ENCODE peak calls at places on chromosome 14, in five cellular contexts. Y is skeletal muscle cell, O is BJ, U is Caco-2, J is A549. G is an unnamed sample.

GRCh38 chr14:75794615-75795038 is 133.6 kb downstream of the TTLL5 start:
- DNase-seq in Y (peak; percentile 35), O (peak; percentile 10), U (peak; percentile 42), J (peak; percentile 9), G (no peak)

GRCh38 chr14:45426685-45427282 is 173.8 kb upstream of the MIS18BP1 start:
- DNase-seq in Y (peak; percentile 4), O (no peak), U (peak; percentile 39), J (peak; percentile 57), G (peak; percentile 45)

GRCh38 chr14:54127526-54127925 is 170.9 kb upstream of the BMP4 start:
- DNase-seq in Y (no peak), O (no peak), U (no peak), J (no peak), G (no peak)

GRCh38 chr14:103121846-103122577 is 1.2 kb upstream of the TNFAIP2 start:
- DNase-seq in Y (peak; percentile 75), O (no peak), U (no peak), J (peak; percentile 98), G (no peak)

GRCh38 chr14:80507292-80507869 is 296.1 kb upstream of the DIO2 start:
- DNase-seq in Y (no peak), O (no peak), U (no peak), J (no peak), G (no peak)

GRCh38 chr14:51653855-51654548 is 2.3 kb downstream of the FRMD6 start:
- DNase-seq in Y (no peak), O (no peak), U (no peak), J (no peak), G (peak; percentile 22)

GRCh38 chr14:54680636-54681035 is 113.7 kb downstream of the SAMD4A start:
- DNase-seq in Y (no peak), O (no peak), U (no peak), J (no peak), G (no peak)

GRCh38 chr14:101078892-101079221 is 175.3 kb upstream of the RTL1 start:
- DNase-seq in Y (no peak), O (no peak), U (no peak), J (no peak), G (no peak)

GRCh38 chr14:67583711-67584644 is 16.1 kb downstream of the PIGH start:
- DNase-seq in Y (peak; percentile 5), O (no peak), U (peak; percentile 73), J (peak; percentile 56), G (no peak)

GRCh38 chr14:90274808-90275454 is 18.6 kb downstream of the PSMC1 start:
- DNase-seq in Y (peak; percentile 49), O (no peak), U (no peak), J (no peak), G (no peak)

GRCh38 chr14:24943024-24943423 is 106.9 kb downstream of the STXBP6 start:
- DNase-seq in Y (no peak), O (no peak), U (no peak), J (no peak), G (no peak)

GRCh38 chr14:85516239-85517112 is 13.5 kb upstream of the FLRT2 start:
- DNase-seq in Y (peak; percentile 60), O (peak; percentile 78), U (no peak), J (no peak), G (no peak)

GRCh38 chr14:29016050-29016900 is 249.7 kb downstream of the FOXG1 start:
- DNase-seq in Y (no peak), O (no peak), U (peak; percentile 53), J (peak; percentile 53), G (peak; percentile 40)

GRCh38 chr14:92653162-92653651 is 95.2 kb downstream of the LGMN start:
- DNase-seq in Y (no peak), O (no peak), U (no peak), J (no peak), G (no peak)

GRCh38 chr14:76201162-76201561 is 49.4 kb downstream of the GPATCH2L start:
- DNase-seq in Y (peak; percentile 68), O (peak; percentile 6), U (no peak), J (peak; percentile 54), G (no peak)

GRCh38 chr14:31829256-31829923 is 247.7 kb upstream of the ARHGAP5 start:
- DNase-seq in Y (peak; percentile 80), O (no peak), U (peak; percentile 18), J (peak; percentile 20), G (no peak)

GRCh38 chr14:86481105-86481504 is 951.2 kb downstream of the FLRT2 start:
- DNase-seq in Y (no peak), O (no peak), U (no peak), J (no peak), G (no peak)

GRCh38 chr14:45680531-45680930 is 427.5 kb upstream of the MIS18BP1 start:
- DNase-seq in Y (no peak), O (no peak), U (no peak), J (no peak), G (no peak)

GRCh38 chr14:91127411-91127810 is 13.5 kb downstream of the DGLUCY start:
- DNase-seq in Y (no peak), O (no peak), U (peak; percentile 63), J (no peak), G (no peak)

GRCh38 chr14:21723431-21724045 is 49.9 kb upstream of the OR4E1 start:
- DNase-seq in Y (no peak), O (no peak), U (peak; percentile 45), J (peak; percentile 41), G (peak; percentile 32)

GRCh38 chr14:23183479-23183878 is at the start of gene SLC7A8:
- DNase-seq in Y (no peak), O (no peak), U (peak; percentile 39), J (no peak), G (no peak)

GRCh38 chr14:100775831-100776591 is 49.3 kb downstream of the DLK1 start:
- DNase-seq in Y (peak; percentile 11), O (no peak), U (no peak), J (no peak), G (no peak)

GRCh38 chr14:30519961-30520360 is 39.0 kb upstream of the G2E3 start:
- DNase-seq in Y (no peak), O (no peak), U (no peak), J (no peak), G (no peak)

GRCh38 chr14:68042002-68042401 is 222.4 kb downstream of the RAD51B start:
- DNase-seq in Y (no peak), O (no peak), U (no peak), J (no peak), G (no peak)

GRCh38 chr14:91396959-91397815 is 20.4 kb downstream of the CCDC88C start:
- DNase-seq in Y (no peak), O (no peak), U (no peak), J (no peak), G (peak; percentile 92)

GRCh38 chr14:75205586-75205985 is 29.2 kb upstream of the TMED10 start:
- DNase-seq in Y (no peak), O (peak; percentile 23), U (no peak), J (no peak), G (no peak)

GRCh38 chr14:51188566-51189185 is 51.4 kb upstream of the TMX1 start:
- DNase-seq in Y (no peak), O (peak; percentile 6), U (no peak), J (no peak), G (no peak)

GRCh38 chr14:60803871-60804270 is 69.3 kb downstream of the MNAT1 start:
- DNase-seq in Y (no peak), O (no peak), U (no peak), J (no peak), G (no peak)

GRCh38 chr14:60807247-60807646 is 72.7 kb downstream of the MNAT1 start:
- DNase-seq in Y (no peak), O (no peak), U (no peak), J (no peak), G (no peak)

GRCh38 chr14:60805881-60806569 is 71.5 kb downstream of the MNAT1 start:
- DNase-seq in Y (peak; percentile 3), O (peak; percentile 37), U (no peak), J (no peak), G (no peak)

GRCh38 chr14:60812987-60813386 is 78.4 kb downstream of the MNAT1 start:
- DNase-seq in Y (no peak), O (no peak), U (no peak), J (no peak), G (no peak)

GRCh38 chr14:60807971-60808370 is 73.4 kb downstream of the MNAT1 start:
- DNase-seq in Y (no peak), O (no peak), U (no peak), J (peak; percentile 19), G (no peak)
- H3K4me3 ChIP-seq in Y (no peak overlapping the region), O (no peak overlapping the region), U (no peak overlapping the region), J (no peak overlapping the region), G (no peak overlapping the region)

GRCh38 chr14:39265032-39265431 is 31.3 kb downstream of the MIA2 start:
- DNase-seq in Y (no peak), O (no peak), U (no peak), J (peak; percentile 55), G (peak; percentile 49)
- H3K4me3 ChIP-seq in Y (peak overlapping the region; percentile 27), O (no peak overlapping the region), U (no peak overlapping the region), J (peak overlapping the region; percentile 72), G (no peak overlapping the region)

DNA sequence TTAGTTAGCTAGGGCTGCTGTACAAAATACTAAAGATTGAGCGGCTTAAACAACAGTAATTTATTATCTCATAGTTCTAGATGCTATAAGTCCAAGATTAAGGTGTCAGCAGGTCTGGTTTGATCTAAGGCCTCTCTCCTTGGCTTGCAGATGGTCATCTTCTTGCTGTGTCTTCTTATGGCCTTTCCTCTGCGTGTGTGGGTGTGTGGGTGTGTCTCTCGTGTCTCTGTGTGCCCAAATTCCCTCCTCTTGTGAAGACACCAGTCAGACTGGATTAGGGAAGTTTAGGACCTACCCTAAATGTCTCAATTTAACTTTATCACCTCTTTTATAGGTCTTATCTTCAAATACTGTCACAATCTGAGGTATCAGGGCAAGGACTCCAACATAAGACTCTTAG is 28.3 kb downstream of the DDHD1 start:
- DNase-seq in Y (no peak), O (no peak), U (no peak), J (no peak), G (no peak)
- H3K4me3 ChIP-seq in Y (no peak overlapping the region), O (no peak overlapping the region), U (no peak overlapping the region), J (no peak overlapping the region), G (no peak overlapping the region)

DNA sequence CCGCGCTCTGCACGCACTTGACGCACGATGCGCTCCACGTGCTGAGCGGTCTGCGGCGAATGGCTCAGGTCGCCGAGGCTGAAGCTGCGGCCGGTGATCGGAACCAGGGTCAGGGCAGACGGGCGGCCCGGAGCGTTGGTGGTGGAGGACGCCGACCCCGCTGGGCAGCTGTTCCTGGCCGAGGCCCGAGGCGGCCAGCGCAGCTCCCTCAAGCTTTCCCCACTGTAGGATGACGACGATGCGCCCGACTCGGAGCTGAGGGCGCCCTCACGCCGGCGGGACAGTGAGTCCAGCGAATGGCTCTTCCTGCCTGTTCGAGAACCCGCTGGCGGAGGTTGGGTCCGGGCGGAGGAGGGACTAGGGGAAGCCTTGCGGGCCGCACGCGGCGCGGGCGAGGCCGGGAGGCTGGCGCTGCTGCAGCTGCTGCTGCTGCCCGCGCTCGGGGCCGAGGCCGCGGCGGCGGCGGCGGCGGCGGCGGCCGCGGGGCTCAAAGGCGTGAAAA is 2.0 kb downstream of the CCDC177 start:
- DNase-seq in Y (no peak), O (no peak), U (no peak), J (peak; percentile 23), G (no peak)
- H3K4me3 ChIP-seq in Y (peak overlapping the region; percentile 29), O (no peak overlapping the region), U (peak overlapping the region; percentile 51), J (peak overlapping the region; percentile 45), G (no peak overlapping the region)

GRCh38 chr14:50002926-50003212 is 110.0 kb downstream of the ARF6 start:
- DNase-seq in Y (no peak), O (no peak), U (no peak), J (no peak), G (no peak)
- H3K4me3 ChIP-seq in Y (peak overlapping the region; percentile 47), O (peak overlapping the region; percentile 46), U (peak overlapping the region; percentile 49), J (peak overlapping the region; percentile 48), G (peak overlapping the region; percentile 60)

G was measured in Jurkat, Clone E6-1.